ENCODE peak calls at places on chromosomes 7 and 10, in nine cellular contexts. A, T, J, K, P, B, Y, D and F are unnamed samples.

GRCh38 chr7:83697814-83698530 is 49.0 kb upstream of the SEMA3E start:
- DNase-seq in A (no peak), T (no peak), J (no peak), K (no peak), P (no peak), B (no peak), Y (no peak), D (no peak), F (no peak)

GRCh38 chr10:98262571-98262970 is 5.4 kb downstream of the LOXL4 start:
- DNase-seq in A (no peak), T (peak), J (no peak), K (no peak), P (no peak), B (peak), Y (no peak), D (no peak), F (no peak)

GRCh38 chr10:101560293-101561067 is 27.6 kb downstream of the POLL start:
- DNase-seq in A (no peak), T (no peak), J (no peak), K (peak), P (peak), B (no peak), Y (peak), D (no peak), F (no peak)

GRCh38 chr10:93376372-93377296 is 105.5 kb downstream of the MYOF start:
- DNase-seq in A (peak), T (peak), J (peak), K (no peak), P (peak), B (peak), Y (peak), D (peak), F (peak)

GRCh38 chr7:132352774-132353173 is 223.5 kb downstream of the PLXNA4 start:
- DNase-seq in A (no peak), T (no peak), J (no peak), K (no peak), P (no peak), B (no peak), Y (no peak), D (no peak), F (no peak)

GRCh38 chr7:116630932-116631449 is 41.0 kb upstream of the MET start:
- DNase-seq in A (no peak), T (peak), J (no peak), K (no peak), P (peak), B (peak), Y (peak), D (peak), F (peak)

GRCh38 chr10:30603589-30603988 is 26.0 kb downstream of the LYZL2 start:
- DNase-seq in A (no peak), T (no peak), J (no peak), K (no peak), P (no peak), B (no peak), Y (no peak), D (no peak), F (no peak)

GRCh38 chr10:62264702-62265436 is 3.8 kb downstream of the RTKN2 start:
- DNase-seq in A (no peak), T (peak), J (no peak), K (no peak), P (no peak), B (peak), Y (no peak), D (no peak), F (no peak)

GRCh38 chr7:137440434-137440830 is 96.9 kb upstream of the PTN start:
- DNase-seq in A (no peak), T (peak), J (no peak), K (no peak), P (no peak), B (no peak), Y (no peak), D (no peak), F (no peak)

GRCh38 chr10:94108200-94108599 is 114.5 kb downstream of the PLCE1 start:
- DNase-seq in A (no peak), T (peak), J (no peak), K (no peak), P (no peak), B (no peak), Y (no peak), D (no peak), F (no peak)

GRCh38 chr7:66666313-66666952 is 37.8 kb downstream of the KCTD7 start:
- DNase-seq in A (no peak), T (no peak), J (no peak), K (peak), P (no peak), B (no peak), Y (no peak), D (no peak), F (no peak)

DNA sequence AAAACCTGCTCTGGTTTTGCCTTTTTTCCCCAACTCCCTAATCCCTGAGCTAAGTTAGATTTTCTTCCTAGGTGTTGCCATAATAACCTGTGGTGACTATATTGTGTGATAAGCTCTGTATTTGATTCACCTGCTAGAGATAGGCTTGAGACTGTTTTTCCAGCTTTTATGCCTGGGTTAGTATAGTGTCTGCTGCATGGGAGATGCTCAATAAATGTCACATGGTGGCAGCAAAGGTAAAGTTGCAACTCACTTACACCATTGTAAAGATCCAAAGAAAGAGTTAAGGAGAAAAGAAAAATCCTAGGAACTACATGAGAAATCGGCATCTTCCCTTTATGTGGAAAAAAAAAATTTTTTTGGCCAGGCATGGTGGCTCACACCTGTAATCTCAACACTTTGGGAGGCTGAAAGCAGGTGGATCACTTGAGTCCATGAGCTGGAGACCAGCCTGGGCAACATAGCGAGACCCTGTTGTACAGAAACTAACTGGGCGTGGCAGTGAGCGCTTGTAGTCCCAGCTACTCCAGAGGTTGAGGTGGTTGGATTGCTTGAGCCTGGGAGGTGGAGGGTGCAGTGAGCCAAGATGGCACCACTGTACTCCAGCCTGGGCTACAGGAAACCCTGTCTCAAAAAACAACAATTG is 3.7 kb downstream of the CCNJ start:
- DNase-seq in A (no peak), T (no peak), J (no peak), K (no peak), P (no peak), B (no peak), Y (no peak), D (no peak), F (no peak)
- TF ChIP-seq CTCF in A (no peak), T (no peak), J (no peak), K (no peak), P (no peak), B (no peak), Y (no peak), D (no peak), F (no peak)

GRCh38 chr10:58412502-58412961 is 27.3 kb downstream of the TFAM start:
- DNase-seq in A (no peak), T (peak), J (no peak), K (no peak), P (no peak), B (no peak), Y (no peak), D (no peak), F (no peak)
- TF ChIP-seq CTCF in A (no peak), T (no peak), J (no peak), K (no peak), P (no peak), B (no peak), Y (no peak), D (no peak), F (no peak)

DNA sequence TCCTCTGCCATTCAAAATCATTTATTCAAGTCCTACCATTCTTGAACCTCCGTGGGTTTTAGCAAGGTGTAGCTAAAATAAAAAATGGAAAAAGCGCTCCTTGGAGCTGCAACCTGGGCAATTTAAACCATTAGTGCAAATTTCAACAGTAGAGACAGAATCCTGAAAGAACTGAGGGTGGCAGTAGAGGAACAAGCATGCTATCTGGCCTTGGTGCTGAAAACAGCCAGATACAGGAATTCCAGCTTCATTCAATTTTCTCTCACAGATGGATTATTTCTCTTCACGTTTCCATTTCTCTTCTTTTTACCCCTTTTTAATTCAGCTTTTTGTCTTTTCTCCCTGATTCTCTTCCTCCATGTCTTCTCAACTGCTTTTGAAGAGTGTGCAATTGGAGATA is 77.7 kb downstream of the OTUD1 start:
- DNase-seq in A (no peak), T (peak), J (no peak), K (no peak), P (no peak), B (peak), Y (no peak), D (no peak), F (no peak)
- TF ChIP-seq CTCF in A (peak), T (peak), J (peak), K (no peak), P (no peak), B (peak), Y (no peak), D (no peak), F (peak)

GRCh38 chr10:15169555-15170407 is 1.3 kb upstream of the NMT2 start:
- DNase-seq in A (no peak), T (no peak), J (no peak), K (no peak), P (no peak), B (no peak), Y (peak), D (no peak), F (no peak)

GRCh38 chr10:15168781-15169554 is 475 bp upstream of the NMT2 start:
- DNase-seq in A (peak), T (peak), J (peak), K (peak), P (peak), B (peak), Y (peak), D (peak), F (peak)

GRCh38 chr10:15166325-15166724 is 2.2 kb downstream of the NMT2 start:
- DNase-seq in A (no peak), T (peak), J (no peak), K (no peak), P (no peak), B (no peak), Y (no peak), D (no peak), F (no peak)

GRCh38 chr10:15168296-15168780 is at the start of gene NMT2:
- DNase-seq in A (peak), T (peak), J (no peak), K (peak), P (peak), B (no peak), Y (no peak), D (peak), F (peak)

DNA sequence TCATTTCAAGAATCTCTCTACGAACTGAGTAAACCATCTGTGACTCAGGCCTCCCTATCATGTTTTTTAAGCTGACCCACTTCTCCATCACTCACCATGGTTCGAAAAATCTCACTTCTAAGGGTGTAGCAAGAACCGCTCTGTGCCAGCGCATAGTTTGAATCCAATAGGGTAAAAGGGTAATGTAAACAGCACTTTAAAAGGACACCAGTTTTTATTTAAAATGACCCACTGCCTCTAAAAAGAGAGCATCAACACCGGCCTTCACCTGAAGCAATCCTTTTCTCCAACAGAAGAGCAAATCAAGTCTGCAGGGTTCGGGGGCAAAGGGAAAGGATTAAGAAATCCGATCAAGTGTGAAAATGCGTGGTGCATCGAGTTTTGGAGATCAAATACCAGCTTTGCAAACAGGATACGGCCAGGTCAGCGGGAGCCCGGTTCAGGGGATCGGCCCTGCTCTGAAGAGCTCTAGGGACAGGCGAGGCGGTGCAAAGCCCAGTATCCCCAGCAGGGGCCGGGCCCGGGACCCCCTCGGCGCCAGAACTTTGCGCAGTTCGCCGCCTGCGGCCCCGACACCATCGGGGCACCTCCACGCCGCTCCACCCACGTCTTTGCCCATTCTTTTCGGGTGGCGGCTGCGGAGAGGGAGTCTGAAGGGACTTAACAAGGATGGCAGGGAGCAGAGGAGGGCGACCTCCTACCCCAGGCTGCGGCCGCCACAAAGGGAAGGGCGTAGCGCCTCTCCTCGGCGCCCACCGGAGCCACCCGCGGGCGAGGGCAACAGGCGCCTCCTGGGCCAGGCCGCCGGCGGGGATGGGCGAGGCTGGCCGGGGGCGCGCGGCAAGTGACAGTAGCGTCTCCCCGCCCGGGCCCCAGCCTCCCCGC is 840 bp downstream of the NMT2 start:
- DNase-seq in A (peak), T (peak), J (peak), K (no peak), P (peak), B (peak), Y (peak), D (peak), F (no peak)
- TF ChIP-seq CTCF in A (peak), T (peak), J (peak), K (peak), P (peak), B (peak), Y (no peak), D (peak), F (peak)

GRCh38 chr7:106176414-106177294 is 64.5 kb upstream of the SYPL1 start:
- DNase-seq in A (peak), T (peak), J (peak), K (peak), P (peak), B (peak), Y (peak), D (peak), F (no peak)

GRCh38 chr7:106177295-106177690 is 65.2 kb upstream of the SYPL1 start:
- DNase-seq in A (no peak), T (no peak), J (no peak), K (no peak), P (no peak), B (no peak), Y (no peak), D (no peak), F (no peak)

GRCh38 chr7:106179256-106179655 is 67.1 kb upstream of the SYPL1 start:
- DNase-seq in A (no peak), T (no peak), J (no peak), K (no peak), P (no peak), B (no peak), Y (no peak), D (no peak), F (no peak)

GRCh38 chr7:106177738-106178592 is 65.9 kb upstream of the SYPL1 start:
- DNase-seq in A (no peak), T (no peak), J (no peak), K (no peak), P (no peak), B (no peak), Y (no peak), D (no peak), F (no peak)

DNA sequence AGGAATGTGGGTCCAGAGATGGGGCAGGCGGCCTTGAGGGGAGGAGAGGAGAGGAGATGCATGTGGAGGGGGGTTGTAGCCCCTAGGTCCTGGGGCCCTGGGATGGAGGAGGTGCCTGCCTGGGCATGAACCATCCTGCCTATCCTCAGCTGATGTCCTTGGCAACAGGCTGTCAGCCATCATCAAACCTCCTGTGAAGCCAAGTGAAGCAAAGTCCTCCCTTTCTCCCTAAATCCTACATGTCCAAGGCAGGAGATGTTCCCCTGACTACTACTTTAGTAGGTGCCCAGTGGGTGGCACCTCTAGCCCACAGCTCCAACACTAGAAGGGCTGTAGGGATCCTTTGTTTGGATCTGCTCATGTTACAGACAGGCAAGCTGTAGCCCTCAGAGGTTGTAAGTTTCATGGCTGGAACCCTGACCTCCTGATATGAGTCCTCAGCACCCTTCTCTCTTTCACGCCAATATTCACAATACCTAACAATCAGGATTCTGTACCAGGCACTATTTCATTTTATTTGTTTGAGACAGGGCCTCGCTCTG is 66.6 kb upstream of the SYPL1 start:
- DNase-seq in A (no peak), T (peak), J (peak), K (no peak), P (no peak), B (peak), Y (no peak), D (no peak), F (no peak)
- TF ChIP-seq CTCF in A (no peak), T (peak), J (peak), K (no peak), P (peak), B (peak), Y (no peak), D (no peak), F (peak)

DNA sequence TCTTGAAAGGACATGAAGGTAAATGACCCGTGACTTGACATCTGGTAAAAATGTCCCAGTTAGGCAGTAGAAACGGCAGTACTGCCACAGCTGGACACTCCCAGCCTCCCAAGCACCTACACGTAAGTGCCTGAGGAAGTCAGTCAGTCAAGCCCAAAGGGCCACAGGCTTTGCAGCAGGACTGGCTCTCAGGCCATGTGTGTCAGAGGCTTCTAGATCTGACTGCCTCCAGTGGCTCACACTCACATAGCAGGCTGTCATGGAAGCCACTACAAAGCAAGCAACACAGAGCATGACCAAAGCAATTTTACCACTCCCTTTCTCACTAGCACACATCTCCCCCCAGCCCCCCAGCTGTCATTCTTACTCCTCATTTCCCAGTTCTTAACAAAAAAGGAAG is 17.8 kb upstream of the CCNJ start:
- DNase-seq in A (no peak), T (no peak), J (no peak), K (no peak), P (no peak), B (no peak), Y (no peak), D (no peak), F (no peak)
- TF ChIP-seq CTCF in A (peak), T (peak), J (no peak), K (no peak), P (no peak), B (no peak), Y (no peak), D (no peak), F (peak)